ENCODE peak calls at places on chromosomes 1 and 21, in eight cellular contexts. D is OCI-LY7, I is SK-N-SH, S is GM23338, F is neural progenitor cell, W is PC-3, R is hepatocyte, P is HCT116. T is an unnamed sample.

GRCh38 chr1:113617438-113618141 is 141.7 kb downstream of the PHTF1 start:
- DNase-seq in I (no peak), P (no peak), D (no peak), R (no peak), W (peak; percentile 18), F (no peak), S (no peak), T (no peak)

GRCh38 chr1:116311756-116312691 is 61.0 kb upstream of the ATP1A1 start:
- DNase-seq in P (no peak), D (no peak), R (peak; percentile 58), S (peak; percentile 5), W (peak; percentile 73), I (no peak), F (peak; percentile 51), T (no peak)

GRCh38 chr1:56516539-56517252 is 62.7 kb downstream of the PLPP3 start:
- DNase-seq in W (peak; percentile 89), R (peak; percentile 81), F (no peak), I (no peak), S (peak; percentile 84), P (peak; percentile 71), D (peak; percentile 38), T (peak; percentile 83)

GRCh38 chr1:227459326-227459841 is 104.0 kb upstream of the ZNF678 start:
- DNase-seq in W (no peak), I (no peak), D (no peak), F (no peak), R (no peak), P (no peak), S (no peak), T (no peak)

GRCh38 chr1:67355745-67356424 is 48.2 kb downstream of the IL12RB2 start:
- DNase-seq in I (no peak), F (no peak), P (no peak), R (no peak), D (no peak), W (peak; percentile 76), S (no peak), T (no peak)

GRCh38 chr1:51532853-51533252 is 13.8 kb upstream of the EPS15 start:
- DNase-seq in R (no peak), I (no peak), F (no peak), P (no peak), S (no peak), D (no peak), W (no peak), T (no peak)

GRCh38 chr21:32413697-32414578 is 1.4 kb downstream of the EVA1C start:
- DNase-seq in D (no peak), P (no peak), I (no peak), S (no peak), W (peak; percentile 46), R (no peak), F (no peak), T (no peak)

GRCh38 chr1:209395169-209395568 is 188.3 kb upstream of the CAMK1G start:
- DNase-seq in D (no peak), W (no peak), S (no peak), I (peak; percentile 32), R (no peak), P (no peak), F (no peak), T (no peak)

GRCh38 chr1:53919675-53920066 is 25.7 kb downstream of the DIO1 start:
- DNase-seq in I (no peak), F (no peak), D (no peak), W (no peak), R (no peak), S (no peak), P (no peak), T (no peak)

GRCh38 chr1:24580756-24581155 is 24.9 kb downstream of the NCMAP start:
- DNase-seq in F (no peak), D (no peak), S (no peak), P (no peak), I (no peak), W (no peak), R (no peak), T (no peak)

GRCh38 chr1:64956733-64957441 is 9.5 kb downstream of the JAK1 start:
- DNase-seq in W (no peak), P (no peak), D (peak; percentile 86), R (no peak), F (no peak), I (no peak), S (no peak), T (no peak)

GRCh38 chr1:43083375-43083774 is 88.7 kb downstream of the EBNA1BP2 start:
- DNase-seq in D (no peak), W (no peak), I (no peak), P (no peak), S (no peak), F (no peak), R (no peak), T (no peak)

GRCh38 chr1:222042120-222042519 is 300.2 kb upstream of the DUSP10 start:
- DNase-seq in I (no peak), F (no peak), D (no peak), W (no peak), P (no peak), R (peak; percentile 11), S (no peak), T (no peak)

GRCh38 chr1:37958690-37959089 is 11.8 kb upstream of the INPP5B start:
- DNase-seq in P (no peak), I (no peak), F (no peak), R (no peak), S (no peak), W (peak; percentile 45), D (no peak), T (no peak)

GRCh38 chr1:243399561-243400155 is 143.8 kb downstream of the SDCCAG8 start:
- DNase-seq in P (no peak), S (no peak), I (no peak), D (no peak), F (no peak), W (no peak), R (no peak), T (no peak)

GRCh38 chr1:243397613-243398321 is 141.9 kb downstream of the SDCCAG8 start:
- DNase-seq in P (no peak), I (no peak), F (no peak), R (no peak), S (no peak), W (no peak), D (no peak), T (no peak)

GRCh38 chr1:243407284-243408018 is 151.6 kb downstream of the SDCCAG8 start:
- DNase-seq in I (no peak), D (no peak), F (no peak), S (no peak), R (no peak), P (no peak), W (peak; percentile 48), T (no peak)

GRCh38 chr1:243408479-243408878 is 152.6 kb downstream of the SDCCAG8 start:
- DNase-seq in W (no peak), P (no peak), I (no peak), S (no peak), R (no peak), D (no peak), F (no peak), T (no peak)

GRCh38 chr1:243402868-243403267 is 147.0 kb downstream of the SDCCAG8 start:
- DNase-seq in F (no peak), I (peak; percentile 19), P (no peak), S (no peak), W (no peak), D (no peak), R (no peak), T (no peak)
- H3K36me3 ChIP-seq in F (no peaks in the 10 kb centered on the region), I (peaks cover 7% of the 10 kb centered on the region), P (no peaks in the 10 kb centered on the region), S (no peaks in the 10 kb centered on the region), W (no peaks in the 10 kb centered on the region), D (no peaks in the 10 kb centered on the region), R (no peaks in the 10 kb centered on the region), T (no peaks in the 10 kb centered on the region)

DNA sequence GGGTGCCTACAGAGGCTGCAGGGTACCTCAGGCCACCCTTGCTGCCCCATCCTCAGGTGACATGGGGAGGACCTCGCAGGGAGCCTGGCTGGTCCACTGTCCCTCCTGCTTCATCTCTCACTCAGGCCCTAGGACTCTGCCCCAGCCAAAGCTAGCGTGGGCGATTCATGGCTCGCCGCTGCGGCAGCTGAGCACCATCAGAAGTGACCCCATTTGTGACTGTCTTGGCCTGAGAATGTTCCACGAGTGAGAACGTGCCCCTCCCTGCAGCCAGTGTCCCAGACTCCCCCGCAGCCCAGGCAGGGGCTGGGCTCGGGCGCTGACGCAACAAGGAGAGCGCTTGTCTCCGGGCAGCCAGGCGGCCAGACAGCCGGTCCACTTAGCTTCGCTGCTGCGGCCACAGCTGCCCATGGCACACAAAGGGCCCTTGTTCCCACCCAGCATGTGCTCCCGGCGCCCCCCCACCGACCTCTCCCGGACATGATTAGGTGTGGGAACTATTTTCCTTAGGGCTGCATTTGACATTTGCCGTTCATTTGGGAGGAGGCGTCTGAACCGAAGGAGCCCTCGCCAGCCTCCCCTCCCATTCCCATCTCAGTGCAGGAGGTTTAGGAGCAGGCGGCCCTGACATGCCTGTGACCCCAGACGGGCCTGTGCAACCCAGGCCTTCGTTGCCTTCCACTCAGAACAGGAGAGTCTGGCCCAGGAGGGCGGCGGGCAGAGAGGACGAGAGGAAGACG is 19.3 kb upstream of the POFUT2 start:
- DNase-seq in F (peak; percentile 73), I (no peak), P (no peak), R (no peak), W (no peak), D (no peak), S (no peak), T (no peak)
- TF ChIP-seq CTCF in F (no peak), I (no peak), P (no peak), R (no peak), W (no peak), D (no peak), S (no peak), T (no peak)

GRCh38 chr1:19920132-19920710 is 3.2 kb downstream of the PLA2G2E start:
- DNase-seq in W (no peak), S (no peak), D (no peak), I (no peak), R (no peak), P (no peak), F (no peak), T (no peak)

GRCh38 chr1:19923137-19923952 is at the start of gene PLA2G2E:
- DNase-seq in R (no peak), I (no peak), W (no peak), P (no peak), S (no peak), D (no peak), F (peak; percentile 14), T (no peak)

GRCh38 chr1:19922015-19922688 is 1.3 kb downstream of the PLA2G2E start:
- DNase-seq in R (no peak), I (no peak), W (no peak), P (no peak), F (no peak), D (no peak), S (no peak), T (no peak)

GRCh38 chr1:19921310-19921709 is 2.1 kb downstream of the PLA2G2E start:
- DNase-seq in R (no peak), S (no peak), D (no peak), F (no peak), W (no peak), P (no peak), I (no peak), T (no peak)

DNA sequence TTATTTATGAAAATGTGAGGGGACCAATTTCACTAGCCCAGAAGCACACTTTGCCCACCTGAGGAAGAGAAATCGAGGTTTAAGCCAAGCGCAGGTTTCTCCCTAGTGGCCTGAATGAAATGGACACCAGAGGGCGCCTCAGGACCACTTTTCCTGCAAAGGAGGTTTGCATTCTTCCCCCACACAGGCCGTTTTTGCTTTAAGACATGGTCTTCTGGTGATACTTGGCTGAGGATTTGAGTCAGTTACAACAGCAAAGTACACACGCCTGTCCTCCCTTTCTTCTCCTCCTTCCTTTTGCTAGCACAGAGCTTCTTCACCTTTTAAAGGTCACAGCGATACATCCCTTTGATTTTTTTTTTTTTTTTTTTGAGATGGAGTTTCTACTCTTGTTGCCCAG is 5.4 kb downstream of the PLA2G2E start:
- DNase-seq in I (peak; percentile 86), R (peak; percentile 93), D (peak; percentile 86), P (peak; percentile 75), S (peak; percentile 93), F (peak; percentile 91), W (peak; percentile 89), T (peak; percentile 66)
- TF ChIP-seq EZH2phosphoT487 in I (no peak), R (no peak), D (no peak), P (no peak), S (no peak), F (no peak), W (no peak), T (no peak)

GRCh38 chr1:21833392-21833976 is 21.4 kb downstream of the LDLRAD2 start:
- DNase-seq in F (no peak), P (no peak), I (no peak), R (no peak), W (no peak), S (no peak), D (no peak), T (no peak)
- H3K36me3 ChIP-seq in F (peaks cover 6% of the 10 kb centered on the region), P (peaks cover 8% of the 10 kb centered on the region), I (peaks cover 25% of the 10 kb centered on the region), R (peaks cover 2% of the 10 kb centered on the region), W (peaks cover 23% of the 10 kb centered on the region), S (peaks cover 6% of the 10 kb centered on the region), D (no peaks in the 10 kb centered on the region), T (no peaks in the 10 kb centered on the region)